ENCODE peak calls at places on chromosomes 3 and 15, in nine cellular contexts. One of them, this sample, is unnamed.

GRCh38 chr3:36944641-36945270 is at the start of gene TRANK1:
- DNase-seq in heart right ventricle: peak; percentile 49
- DNase-seq in cardiac muscle cell: peak; percentile 79
- DNase-seq in tibial artery: peak; percentile 83
- DNase-seq in esophagus squamous epithelium: peak; percentile 6
- DNase-seq in pancreas: peak; percentile 40
- DNase-seq in psoas muscle: peak; percentile 78
- DNase-seq in breast epithelium: peak; percentile 54
- DNase-seq in PC-3: no peak
- DNase-seq in this sample: peak; percentile 82

GRCh38 chr15:70722266-70723123 is 40.9 kb downstream of the UACA start:
- DNase-seq in cardiac muscle cell: peak; percentile 77
- DNase-seq in pancreas: no peak
- DNase-seq in psoas muscle: no peak
- DNase-seq in esophagus squamous epithelium: no peak
- DNase-seq in heart right ventricle: no peak
- DNase-seq in PC-3: peak; percentile 61
- DNase-seq in tibial artery: no peak
- DNase-seq in breast epithelium: no peak
- DNase-seq in this sample: no peak

GRCh38 chr15:62972814-62973213 is 69.7 kb upstream of the TPM1 start:
- DNase-seq in cardiac muscle cell: peak; percentile 48
- DNase-seq in esophagus squamous epithelium: no peak
- DNase-seq in PC-3: peak; percentile 62
- DNase-seq in tibial artery: no peak
- DNase-seq in psoas muscle: no peak
- DNase-seq in pancreas: no peak
- DNase-seq in heart right ventricle: no peak
- DNase-seq in breast epithelium: no peak
- DNase-seq in this sample: no peak

GRCh38 chr3:72227536-72228070 is 442.7 kb upstream of the PROK2 start:
- DNase-seq in breast epithelium: no peak
- DNase-seq in tibial artery: no peak
- DNase-seq in heart right ventricle: no peak
- DNase-seq in cardiac muscle cell: peak; percentile 80
- DNase-seq in esophagus squamous epithelium: no peak
- DNase-seq in psoas muscle: no peak
- DNase-seq in pancreas: no peak
- DNase-seq in PC-3: no peak
- DNase-seq in this sample: no peak

GRCh38 chr3:139689122-139689521 is 11.3 kb upstream of the NMNAT3 start:
- DNase-seq in psoas muscle: no peak
- DNase-seq in PC-3: no peak
- DNase-seq in cardiac muscle cell: no peak
- DNase-seq in heart right ventricle: no peak
- DNase-seq in tibial artery: no peak
- DNase-seq in pancreas: no peak
- DNase-seq in breast epithelium: no peak
- DNase-seq in esophagus squamous epithelium: no peak
- DNase-seq in this sample: no peak

GRCh38 chr3:11434017-11434526 is 161.9 kb downstream of the ATG7 start:
- DNase-seq in heart right ventricle: peak; percentile 32
- DNase-seq in tibial artery: peak; percentile 86
- DNase-seq in esophagus squamous epithelium: no peak
- DNase-seq in PC-3: no peak
- DNase-seq in cardiac muscle cell: peak; percentile 84
- DNase-seq in pancreas: peak; percentile 15
- DNase-seq in psoas muscle: peak; percentile 56
- DNase-seq in breast epithelium: no peak
- DNase-seq in this sample: peak; percentile 35

GRCh38 chr15:84921121-84921520 is 36.7 kb downstream of the SLC28A1 start:
- DNase-seq in tibial artery: no peak
- DNase-seq in pancreas: no peak
- DNase-seq in heart right ventricle: no peak
- DNase-seq in breast epithelium: no peak
- DNase-seq in PC-3: no peak
- DNase-seq in cardiac muscle cell: no peak
- DNase-seq in psoas muscle: no peak
- DNase-seq in esophagus squamous epithelium: no peak
- DNase-seq in this sample: no peak

GRCh38 chr3:134618986-134619615 is 31.7 kb downstream of the KY start:
- DNase-seq in tibial artery: no peak
- DNase-seq in cardiac muscle cell: no peak
- DNase-seq in esophagus squamous epithelium: no peak
- DNase-seq in psoas muscle: no peak
- DNase-seq in heart right ventricle: no peak
- DNase-seq in breast epithelium: no peak
- DNase-seq in pancreas: no peak
- DNase-seq in PC-3: no peak
- DNase-seq in this sample: no peak

GRCh38 chr3:126485956-126486884 is 10.5 kb upstream of the ZXDC start:
- DNase-seq in esophagus squamous epithelium: no peak
- DNase-seq in breast epithelium: no peak
- DNase-seq in tibial artery: no peak
- DNase-seq in PC-3: no peak
- DNase-seq in cardiac muscle cell: no peak
- DNase-seq in pancreas: no peak
- DNase-seq in psoas muscle: peak; percentile 5
- DNase-seq in heart right ventricle: no peak
- DNase-seq in this sample: no peak

GRCh38 chr3:72143322-72143721 is 358.4 kb upstream of the PROK2 start:
- DNase-seq in heart right ventricle: no peak
- DNase-seq in tibial artery: no peak
- DNase-seq in PC-3: peak; percentile 70
- DNase-seq in pancreas: no peak
- DNase-seq in psoas muscle: no peak
- DNase-seq in cardiac muscle cell: peak; percentile 46
- DNase-seq in esophagus squamous epithelium: no peak
- DNase-seq in breast epithelium: no peak
- DNase-seq in this sample: no peak

GRCh38 chr3:172965256-172965655 is 175.8 kb downstream of the SPATA16 start:
- DNase-seq in tibial artery: no peak
- DNase-seq in PC-3: peak; percentile 8
- DNase-seq in cardiac muscle cell: peak; percentile 10
- DNase-seq in breast epithelium: no peak
- DNase-seq in psoas muscle: no peak
- DNase-seq in heart right ventricle: no peak
- DNase-seq in pancreas: no peak
- DNase-seq in esophagus squamous epithelium: no peak
- DNase-seq in this sample: no peak

GRCh38 chr3:69200384-69201068 is 78.1 kb upstream of the LMOD3 start:
- DNase-seq in heart right ventricle: no peak
- DNase-seq in PC-3: peak; percentile 83
- DNase-seq in esophagus squamous epithelium: no peak
- DNase-seq in breast epithelium: peak; percentile 55
- DNase-seq in cardiac muscle cell: peak; percentile 68
- DNase-seq in tibial artery: no peak
- DNase-seq in pancreas: peak; percentile 55
- DNase-seq in psoas muscle: no peak
- DNase-seq in this sample: no peak

GRCh38 chr3:78908236-78908635 is 859.6 kb downstream of the ROBO1 start:
- DNase-seq in pancreas: no peak
- DNase-seq in heart right ventricle: no peak
- DNase-seq in cardiac muscle cell: peak; percentile 62
- DNase-seq in esophagus squamous epithelium: no peak
- DNase-seq in psoas muscle: no peak
- DNase-seq in tibial artery: no peak
- DNase-seq in PC-3: no peak
- DNase-seq in breast epithelium: no peak
- DNase-seq in this sample: no peak

DNA sequence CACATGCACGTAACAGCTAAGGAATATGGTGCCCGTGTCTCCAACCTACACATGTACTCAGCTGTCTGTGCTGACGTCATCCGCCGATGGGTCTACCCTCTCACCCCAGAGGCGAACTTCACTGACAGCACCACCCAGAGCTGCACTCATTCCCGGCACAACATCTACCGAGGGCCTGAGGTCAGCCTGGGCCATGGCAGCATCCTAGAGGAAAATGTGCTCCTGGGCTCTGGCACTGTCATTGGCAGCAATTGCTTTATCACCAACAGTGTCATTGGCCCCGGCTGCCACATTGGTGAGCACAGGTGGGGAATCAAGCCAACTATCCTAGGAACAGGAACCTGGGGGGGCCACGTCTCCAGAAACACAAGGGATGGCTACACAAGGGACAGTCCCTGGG is 5.3 kb downstream of the EIF2B5 start:
- DNase-seq in esophagus squamous epithelium: no peak
- DNase-seq in psoas muscle: no peak
- DNase-seq in breast epithelium: no peak
- DNase-seq in cardiac muscle cell: no peak
- DNase-seq in pancreas: no peak
- DNase-seq in tibial artery: no peak
- DNase-seq in heart right ventricle: no peak
- DNase-seq in PC-3: no peak
- DNase-seq in this sample: no peak
- H3K36me3 ChIP-seq in esophagus squamous epithelium: peaks cover 86% of the 10 kb centered on the region
- H3K36me3 ChIP-seq in psoas muscle: peaks cover 86% of the 10 kb centered on the region
- H3K36me3 ChIP-seq in breast epithelium: peaks cover 7% of the 10 kb centered on the region
- H3K36me3 ChIP-seq in cardiac muscle cell: peaks cover 33% of the 10 kb centered on the region
- H3K36me3 ChIP-seq in pancreas: peaks cover 14% of the 10 kb centered on the region
- H3K36me3 ChIP-seq in tibial artery: peaks cover 75% of the 10 kb centered on the region
- H3K36me3 ChIP-seq in heart right ventricle: peaks cover 86% of the 10 kb centered on the region
- H3K36me3 ChIP-seq in PC-3: peaks cover 40% of the 10 kb centered on the region
- H3K36me3 ChIP-seq in this sample: peaks cover 36% of the 10 kb centered on the region

GRCh38 chr15:89492934-89493631 is 3.3 kb downstream of the RHCG start:
- DNase-seq in esophagus squamous epithelium: no peak
- DNase-seq in pancreas: no peak
- DNase-seq in PC-3: no peak
- DNase-seq in heart right ventricle: no peak
- DNase-seq in cardiac muscle cell: no peak
- DNase-seq in psoas muscle: no peak
- DNase-seq in breast epithelium: no peak
- DNase-seq in tibial artery: peak; percentile 58
- DNase-seq in this sample: no peak

GRCh38 chr15:89496155-89497098 is at the start of gene RHCG:
- DNase-seq in pancreas: peak; percentile 60
- DNase-seq in psoas muscle: no peak
- DNase-seq in tibial artery: peak; percentile 44
- DNase-seq in PC-3: no peak
- DNase-seq in cardiac muscle cell: peak; percentile 60
- DNase-seq in breast epithelium: no peak
- DNase-seq in heart right ventricle: no peak
- DNase-seq in esophagus squamous epithelium: no peak
- DNase-seq in this sample: no peak

GRCh38 chr15:89494006-89494405 is 2.4 kb downstream of the RHCG start:
- DNase-seq in psoas muscle: no peak
- DNase-seq in PC-3: no peak
- DNase-seq in cardiac muscle cell: no peak
- DNase-seq in tibial artery: peak; percentile 56
- DNase-seq in esophagus squamous epithelium: no peak
- DNase-seq in heart right ventricle: no peak
- DNase-seq in pancreas: no peak
- DNase-seq in breast epithelium: no peak
- DNase-seq in this sample: no peak

GRCh38 chr15:89494941-89495637 is 1.3 kb downstream of the RHCG start:
- DNase-seq in PC-3: peak; percentile 21
- DNase-seq in tibial artery: peak; percentile 27
- DNase-seq in cardiac muscle cell: peak; percentile 32
- DNase-seq in psoas muscle: no peak
- DNase-seq in pancreas: no peak
- DNase-seq in heart right ventricle: no peak
- DNase-seq in esophagus squamous epithelium: no peak
- DNase-seq in breast epithelium: no peak
- DNase-seq in this sample: no peak

GRCh38 chr15:89495638-89496145 is 691 bp downstream of the RHCG start:
- DNase-seq in esophagus squamous epithelium: no peak
- DNase-seq in tibial artery: peak; percentile 48
- DNase-seq in pancreas: no peak
- DNase-seq in heart right ventricle: no peak
- DNase-seq in PC-3: peak; percentile 23
- DNase-seq in cardiac muscle cell: no peak
- DNase-seq in psoas muscle: no peak
- DNase-seq in breast epithelium: no peak
- DNase-seq in this sample: no peak
- H3K4me3 ChIP-seq in esophagus squamous epithelium: peak overlapping the region; percentile 61
- H3K4me3 ChIP-seq in tibial artery: no peak overlapping the region
- H3K4me3 ChIP-seq in pancreas: no peak overlapping the region
- H3K4me3 ChIP-seq in heart right ventricle: no peak overlapping the region
- H3K4me3 ChIP-seq in PC-3: no peak overlapping the region
- H3K4me3 ChIP-seq in cardiac muscle cell: no peak overlapping the region
- H3K4me3 ChIP-seq in psoas muscle: no peak overlapping the region
- H3K4me3 ChIP-seq in breast epithelium: peak overlapping the region; percentile 63
- H3K4me3 ChIP-seq in this sample: no peak overlapping the region

GRCh38 chr3:146187334-146187950 is 26.5 kb upstream of the PLOD2 start:
- DNase-seq in heart right ventricle: no peak
- DNase-seq in PC-3: peak; percentile 74
- DNase-seq in cardiac muscle cell: peak; percentile 53
- DNase-seq in breast epithelium: no peak
- DNase-seq in psoas muscle: no peak
- DNase-seq in esophagus squamous epithelium: no peak
- DNase-seq in tibial artery: no peak
- DNase-seq in pancreas: peak; percentile 23
- DNase-seq in this sample: no peak
- TF ChIP-seq CTCF in heart right ventricle: peak; percentile 62
- TF ChIP-seq CTCF in PC-3: peak; percentile 90
- TF ChIP-seq CTCF in cardiac muscle cell: peak; percentile 58
- TF ChIP-seq CTCF in breast epithelium: peak; percentile 8
- TF ChIP-seq CTCF in psoas muscle: peak; percentile 50
- TF ChIP-seq CTCF in esophagus squamous epithelium: peak; percentile 51
- TF ChIP-seq CTCF in tibial artery: peak; percentile 59
- TF ChIP-seq CTCF in pancreas: no peak
- TF ChIP-seq CTCF in this sample: peak; percentile 19

GRCh38 chr3:49721165-49721860 is 1.8 kb upstream of the AMIGO3 start:
- DNase-seq in psoas muscle: no peak
- DNase-seq in esophagus squamous epithelium: no peak
- DNase-seq in cardiac muscle cell: no peak
- DNase-seq in breast epithelium: peak; percentile 44
- DNase-seq in pancreas: no peak
- DNase-seq in tibial artery: peak; percentile 54
- DNase-seq in PC-3: no peak
- DNase-seq in heart right ventricle: no peak
- DNase-seq in this sample: no peak
- H3K36me3 ChIP-seq in psoas muscle: peaks cover 59% of the 10 kb centered on the region
- H3K36me3 ChIP-seq in esophagus squamous epithelium: peaks cover 50% of the 10 kb centered on the region
- H3K36me3 ChIP-seq in cardiac muscle cell: peaks cover 4% of the 10 kb centered on the region
- H3K36me3 ChIP-seq in breast epithelium: no peaks in the 10 kb centered on the region
- H3K36me3 ChIP-seq in pancreas: peaks cover 5% of the 10 kb centered on the region
- H3K36me3 ChIP-seq in tibial artery: peaks cover 31% of the 10 kb centered on the region
- H3K36me3 ChIP-seq in PC-3: peaks cover 16% of the 10 kb centered on the region
- H3K36me3 ChIP-seq in heart right ventricle: peaks cover 52% of the 10 kb centered on the region
- H3K36me3 ChIP-seq in this sample: no peaks in the 10 kb centered on the region

GRCh38 chr3:49910409-49911123 is 6.9 kb upstream of the MST1R start:
- DNase-seq in breast epithelium: no peak
- DNase-seq in esophagus squamous epithelium: no peak
- DNase-seq in pancreas: no peak
- DNase-seq in psoas muscle: no peak
- DNase-seq in cardiac muscle cell: no peak
- DNase-seq in heart right ventricle: no peak
- DNase-seq in tibial artery: no peak
- DNase-seq in PC-3: no peak
- DNase-seq in this sample: no peak
- H3K4me3 ChIP-seq in breast epithelium: no peak overlapping the region
- H3K4me3 ChIP-seq in esophagus squamous epithelium: no peak overlapping the region
- H3K4me3 ChIP-seq in pancreas: no peak overlapping the region
- H3K4me3 ChIP-seq in psoas muscle: no peak overlapping the region
- H3K4me3 ChIP-seq in cardiac muscle cell: no peak overlapping the region
- H3K4me3 ChIP-seq in heart right ventricle: no peak overlapping the region
- H3K4me3 ChIP-seq in tibial artery: no peak overlapping the region
- H3K4me3 ChIP-seq in PC-3: no peak overlapping the region
- H3K4me3 ChIP-seq in this sample: no peak overlapping the region